ENCODE peak calls at places on chromosomes 12 and 14, in nine cellular contexts. L is stromal cell of bone marrow; B is cardiac muscle cell; M is omental fat pad; D is iPS-NIHi11; Q is activated gamma-delta T cell treated with anti-CD3 and anti-CD28 coated beads, Interleukin-2, amount 50 U/mL, for 16 hours; E is endothelial cell of umbilical vein; U is ACHN; N is uterus. A is an unnamed sample.

GRCh38 chr12:55745361-55746146 is 2.6 kb downstream of the GDF11 start:
- DNase-seq in M (no peak), E (no peak), B (peak), D (peak), L (no peak), Q (no peak), N (peak), U (no peak), A (no peak)

GRCh38 chr12:71567562-71567961 is 96.1 kb downstream of the ZFC3H1 start:
- DNase-seq in N (no peak), E (no peak), M (no peak), D (no peak), Q (no peak), L (no peak), B (peak), U (no peak), A (no peak)

GRCh38 chr12:104641862-104642261 is 185.1 kb downstream of the CHST11 start:
- DNase-seq in Q (no peak), N (no peak), D (no peak), B (no peak), U (no peak), E (no peak), M (no peak), L (no peak), A (no peak)

GRCh38 chr14:71165650-71166049 is 258.4 kb downstream of the PCNX1 start:
- DNase-seq in N (no peak), U (no peak), Q (no peak), L (no peak), E (no peak), M (no peak), B (no peak), D (no peak), A (no peak)

GRCh38 chr12:109951136-109951535 is 45.0 kb downstream of the GIT2 start:
- DNase-seq in B (no peak), Q (no peak), U (peak), E (no peak), N (no peak), M (no peak), D (no peak), L (peak), A (no peak)

GRCh38 chr12:46209914-46210834 is 58.7 kb downstream of the SLC38A1 start:
- DNase-seq in L (no peak), B (peak), Q (peak), U (no peak), N (peak), D (peak), M (no peak), E (peak), A (no peak)

GRCh38 chr14:105168979-105169507 is 467 bp upstream of the JAG2 start:
- DNase-seq in Q (no peak), M (no peak), U (peak), N (no peak), D (peak), L (no peak), B (peak), E (peak), A (no peak)

GRCh38 chr12:111011999-111012600 is 91.7 kb upstream of the MYL2 start:
- DNase-seq in Q (no peak), N (no peak), M (no peak), D (no peak), E (no peak), U (no peak), L (no peak), B (no peak), A (no peak)

GRCh38 chr12:88142610-88142991 is 494 bp downstream of the TMTC3 start:
- DNase-seq in U (peak), L (no peak), M (no peak), B (peak), N (peak), Q (peak), E (no peak), D (peak), A (no peak)

GRCh38 chr12:63151898-63152700 is 1.1 kb upstream of the AVPR1A start:
- DNase-seq in E (peak), D (peak), B (peak), Q (no peak), L (peak), U (peak), N (peak), M (no peak), A (no peak)

GRCh38 chr12:25653487-25654175 is 100.5 kb upstream of the LMNTD1 start:
- DNase-seq in B (no peak), M (no peak), D (no peak), N (no peak), U (no peak), L (no peak), E (peak), Q (no peak), A (no peak)

GRCh38 chr14:36941783-36942521 is 230.5 kb downstream of the SLC25A21 start:
- DNase-seq in N (peak), L (peak), U (peak), B (peak), E (peak), M (peak), D (peak), Q (peak), A (peak)